ENCODE peak calls at places on chromosomes 1 and 21, in nine cellular contexts. R is occipital lobe, V is GM12864, F is HEK293T, C is AG04450, Q is NCI-H774, G is cerebellar cortex, B is left cardiac atrium, X is EL. A is an unnamed sample.

GRCh38 chr1:160503087-160503486 is 20.0 kb downstream of the SLAMF6 start:
- DNase-seq in R (no peak), V (no peak), F (no peak), C (no peak), Q (no peak), G (no peak), B (no peak), X (no peak), A (no peak)

GRCh38 chr1:52877554-52877953 is 35.0 kb downstream of the ZYG11A start:
- DNase-seq in R (no peak), V (no peak), F (no peak), C (peak; percentile 52), Q (no peak), G (no peak), B (no peak), X (peak; percentile 9), A (no peak)

GRCh38 chr21:29788752-29789151 is 151.0 kb downstream of the GRIK1 start:
- DNase-seq in R (no peak), V (no peak), F (no peak), C (no peak), Q (no peak), G (no peak), B (no peak), X (no peak), A (no peak)

GRCh38 chr1:245411245-245411644 is 256.5 kb downstream of the KIF26B start:
- DNase-seq in R (no peak), V (no peak), F (no peak), C (peak; percentile 18), Q (no peak), G (no peak), B (no peak), X (peak; percentile 50), A (no peak)

GRCh38 chr1:185567006-185567405 is 167.2 kb upstream of the HMCN1 start:
- DNase-seq in R (no peak), V (no peak), F (no peak), C (no peak), Q (peak; percentile 85), G (no peak), B (no peak), X (peak; percentile 39), A (peak; percentile 59)

GRCh38 chr1:238399558-238399957 is 508.8 kb upstream of the ZP4 start:
- DNase-seq in R (no peak), V (no peak), F (no peak), C (no peak), Q (no peak), G (no peak), B (no peak), X (no peak), A (no peak)

GRCh38 chr1:234975122-234975940 is 153.3 kb downstream of the TOMM20 start:
- DNase-seq in R (no peak), V (no peak), F (no peak), C (no peak), Q (peak; percentile 90), G (no peak), B (no peak), X (peak; percentile 95), A (peak; percentile 88)

GRCh38 chr1:231162300-231162969 is 577 bp downstream of the TRIM67 start:
- DNase-seq in R (no peak), V (no peak), F (peak; percentile 80), C (no peak), Q (peak; percentile 9), G (no peak), B (no peak), X (peak; percentile 61), A (no peak)

GRCh38 chr1:248406721-248407692 is 4.2 kb downstream of the OR2T1 start:
- DNase-seq in R (no peak), V (no peak), F (no peak), C (no peak), Q (no peak), G (no peak), B (no peak), X (no peak), A (no peak)

GRCh38 chr1:246304468-246305259 is 202.4 kb downstream of the SMYD3 start:
- DNase-seq in R (no peak), V (no peak), F (no peak), C (no peak), Q (no peak), G (no peak), B (no peak), X (no peak), A (no peak)

GRCh38 chr1:239711768-239712167 is 325.4 kb downstream of the CHRM3 start:
- DNase-seq in R (no peak), V (no peak), F (no peak), C (no peak), Q (no peak), G (no peak), B (no peak), X (no peak), A (no peak)

GRCh38 chr1:231590453-231591198 is 36.0 kb upstream of the DISC1 start:
- DNase-seq in R (peak; percentile 32), V (no peak), F (peak; percentile 67), C (peak; percentile 49), Q (no peak), G (peak; percentile 66), B (peak; percentile 55), X (peak; percentile 75), A (peak; percentile 49)

GRCh38 chr1:234978397-234979291 is 150.0 kb downstream of the TOMM20 start:
- DNase-seq in R (peak; percentile 59), V (peak; percentile 77), F (no peak), C (no peak), Q (peak; percentile 51), G (peak; percentile 38), B (peak; percentile 58), X (peak; percentile 78), A (no peak)

GRCh38 chr1:29453502-29454240 is 217.3 kb downstream of the PTPRU start:
- DNase-seq in R (no peak), V (peak; percentile 5), F (peak; percentile 88), C (peak; percentile 21), Q (no peak), G (peak; percentile 39), B (no peak), X (peak; percentile 54), A (peak; percentile 51)

GRCh38 chr1:176073524-176074157 is 133.4 kb downstream of the COP1 start:
- DNase-seq in R (peak; percentile 1), V (peak; percentile 29), F (peak; percentile 53), C (peak; percentile 15), Q (peak; percentile 14), G (peak; percentile 88), B (no peak), X (peak; percentile 55), A (peak; percentile 68)

GRCh38 chr1:160739098-160739511 is at the start of gene SLAMF7:
- DNase-seq in R (no peak), V (peak; percentile 66), F (no peak), C (no peak), Q (no peak), G (no peak), B (no peak), X (peak; percentile 7), A (no peak)

GRCh38 chr1:7279753-7280150 is 491.3 kb upstream of the VAMP3 start:
- DNase-seq in R (no peak), V (no peak), F (no peak), C (no peak), Q (no peak), G (no peak), B (no peak), X (no peak), A (no peak)

GRCh38 chr1:169680377-169681019 is 30.9 kb downstream of the SELL start:
- DNase-seq in R (no peak), V (peak; percentile 42), F (no peak), C (no peak), Q (no peak), G (no peak), B (no peak), X (no peak), A (no peak)

GRCh38 chr1:27192039-27192529 is 37.2 kb upstream of the SLC9A1 start:
- DNase-seq in R (no peak), V (no peak), F (no peak), C (no peak), Q (no peak), G (no peak), B (no peak), X (no peak), A (no peak)

GRCh38 chr1:10839188-10839770 is 42.8 kb upstream of the CASZ1 start:
- DNase-seq in R (no peak), V (no peak), F (no peak), C (no peak), Q (no peak), G (no peak), B (no peak), X (no peak), A (no peak)

GRCh38 chr21:43325968-43326367 is 101.0 kb downstream of the SIK1 start:
- DNase-seq in R (no peak), V (peak; percentile 30), F (no peak), C (no peak), Q (no peak), G (no peak), B (no peak), X (no peak), A (no peak)

A was measured in astrocyte of the cerebellum.